ENCODE peak calls at places on chromosomes 12 and 14, in eight cellular contexts. S is glutamatergic neuron, A is lung, R is cardiac fibroblast, O is stomach, Y is omental fat pad, B is adrenal gland, I is AG10803. K is an unnamed sample.
A peak's percentile ranks its signal among the peaks of the same experiment; 100 is the strongest.

GRCh38 chr12:82857276-82857675 is 170.6 kb downstream of the TMTC2 start:
- DNase-seq in R (no peak), S (no peak), B (no peak), Y (no peak), I (no peak), A (no peak), O (no peak), K (no peak)

GRCh38 chr12:102948941-102949352 is 8.5 kb upstream of the ASCL1 start:
- DNase-seq in A (no peak), I (peak; percentile 24), Y (peak; percentile 60), S (peak; percentile 84), B (no peak), O (peak; percentile 63), R (peak; percentile 53), K (peak; percentile 38)

GRCh38 chr12:115320967-115321366 is 637.0 kb upstream of the TBX3 start:
- DNase-seq in I (no peak), Y (peak; percentile 37), B (peak; percentile 94), R (peak; percentile 13), S (no peak), O (no peak), A (no peak), K (no peak)

GRCh38 chr12:64001439-64001838 is 156.9 kb downstream of the SRGAP1 start:
- DNase-seq in O (no peak), R (no peak), Y (no peak), S (no peak), A (no peak), I (peak; percentile 45), B (no peak), K (no peak)

GRCh38 chr14:77763978-77764377 is 3.0 kb upstream of the SNW1 start:
- DNase-seq in I (no peak), O (no peak), R (no peak), S (no peak), Y (no peak), B (no peak), A (no peak), K (no peak)

GRCh38 chr12:6336859-6337744 is 4.8 kb downstream of the TNFRSF1A start:
- DNase-seq in I (no peak), O (no peak), A (peak; percentile 48), B (peak; percentile 46), R (peak; percentile 15), S (no peak), Y (no peak), K (no peak)

GRCh38 chr12:64560395-64561301 is 49.6 kb upstream of the RASSF3 start:
- DNase-seq in R (peak; percentile 75), A (no peak), Y (no peak), S (peak; percentile 38), O (no peak), B (peak; percentile 70), I (peak; percentile 93), K (no peak)

GRCh38 chr14:101132051-101132541 is 228.6 kb upstream of the RTL1 start:
- DNase-seq in Y (no peak), R (no peak), A (peak; percentile 24), S (no peak), I (no peak), O (peak; percentile 22), B (no peak), K (no peak)

GRCh38 chr14:88163731-88164255 is 158.9 kb downstream of the GPR65 start:
- DNase-seq in A (no peak), O (no peak), B (no peak), S (no peak), I (no peak), Y (no peak), R (no peak), K (no peak)

DNA sequence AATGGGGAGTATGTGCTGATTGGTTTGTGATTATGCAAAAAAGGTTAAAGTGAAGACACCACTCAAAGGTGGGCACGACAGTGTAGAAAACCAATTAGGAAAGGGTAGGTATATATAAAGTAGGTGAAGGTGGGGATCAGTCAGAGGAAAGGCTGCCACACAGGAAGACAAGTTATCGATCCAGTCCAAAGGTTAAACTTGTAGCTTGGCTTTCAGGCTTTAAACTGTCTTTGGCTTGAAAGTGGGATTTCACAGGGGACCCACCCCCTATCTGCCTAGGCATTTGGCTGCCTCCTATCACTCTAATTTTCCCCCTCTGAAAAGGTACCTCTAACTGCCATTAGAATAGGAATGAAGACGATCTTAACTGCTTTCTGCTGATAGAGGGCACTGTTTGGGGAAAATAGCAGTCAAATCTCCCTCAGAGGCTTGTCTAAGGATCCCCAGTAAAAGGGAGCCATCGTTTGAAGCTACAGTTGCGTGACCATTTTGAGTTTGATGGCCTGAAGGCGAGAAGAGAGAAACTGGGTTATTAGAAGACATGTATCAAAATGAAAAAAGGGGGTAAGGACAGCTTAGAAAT is 250.2 kb downstream of the GPHN start:
- DNase-seq in A (no peak), Y (no peak), S (no peak), B (no peak), I (no peak), R (no peak), O (no peak), K (no peak)
- TF ChIP-seq CTCF in A (no peak), Y (no peak), S (no peak), B (no peak), I (no peak), R (no peak), O (no peak), K (no peak)

DNA sequence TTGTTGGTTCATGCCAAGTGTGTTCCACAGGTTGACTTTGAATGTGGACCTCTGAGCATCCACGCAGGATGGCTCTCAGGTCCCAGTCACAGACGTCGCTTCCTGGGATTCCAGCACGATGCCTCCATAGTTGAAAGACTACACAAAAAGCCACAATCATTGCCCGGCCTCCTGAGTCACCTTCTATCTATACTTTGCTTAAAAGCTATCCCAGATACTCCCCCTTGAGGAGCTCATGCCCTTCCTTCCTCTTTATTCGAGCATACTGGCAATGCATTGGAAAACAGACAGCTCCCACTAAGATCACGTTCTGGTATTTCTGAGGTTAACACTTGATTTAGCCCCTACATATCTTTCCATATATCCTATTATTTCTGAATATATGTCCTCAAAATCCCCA is 40.1 kb downstream of the ZNF664 start:
- DNase-seq in R (no peak), I (no peak), S (no peak), B (no peak), A (no peak), Y (no peak), O (no peak), K (no peak)
- TF ChIP-seq CTCF in R (no peak), I (no peak), S (no peak), B (no peak), A (no peak), Y (no peak), O (no peak), K (no peak)

GRCh38 chr14:95417492-95417891 is 97.8 kb upstream of the CLMN start:
- DNase-seq in B (no peak), O (no peak), R (no peak), I (no peak), S (no peak), Y (no peak), A (no peak), K (no peak)
- TF ChIP-seq CTCF in B (no peak), O (no peak), R (no peak), I (no peak), S (no peak), Y (no peak), A (no peak), K (no peak)

GRCh38 chr12:47886471-47887240 is 18.1 kb downstream of the VDR start:
- DNase-seq in I (no peak), Y (no peak), O (no peak), S (no peak), B (no peak), R (no peak), A (no peak), K (no peak)
- TF ChIP-seq CTCF in I (peak; percentile 13), Y (no peak), O (no peak), S (no peak), B (no peak), R (no peak), A (no peak), K (no peak)

DNA sequence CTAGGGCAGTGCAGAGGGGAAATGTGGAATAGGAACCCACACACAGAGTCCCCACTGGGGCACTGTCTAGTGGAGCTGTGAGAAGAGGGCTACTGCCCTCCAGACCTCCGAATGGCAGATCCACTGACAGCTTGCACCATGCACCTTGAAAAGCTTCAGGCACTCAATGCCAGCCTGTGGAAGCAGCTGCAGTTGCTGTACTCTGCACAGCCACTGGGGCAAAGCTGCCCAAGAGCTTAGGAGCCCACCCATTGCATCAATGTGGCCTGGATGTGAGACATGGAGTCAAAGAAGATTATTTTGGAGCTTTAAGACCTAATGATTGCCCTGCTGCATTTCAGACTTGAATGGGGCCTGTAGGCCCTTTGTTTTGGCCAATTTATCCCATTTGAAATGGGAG is 21.7 kb upstream of the CCDC88C start:
- DNase-seq in Y (no peak), S (no peak), I (no peak), O (no peak), R (no peak), A (no peak), B (no peak), K (no peak)
- TF ChIP-seq CTCF in Y (no peak), S (no peak), I (no peak), O (no peak), R (no peak), A (no peak), B (no peak), K (no peak)

DNA sequence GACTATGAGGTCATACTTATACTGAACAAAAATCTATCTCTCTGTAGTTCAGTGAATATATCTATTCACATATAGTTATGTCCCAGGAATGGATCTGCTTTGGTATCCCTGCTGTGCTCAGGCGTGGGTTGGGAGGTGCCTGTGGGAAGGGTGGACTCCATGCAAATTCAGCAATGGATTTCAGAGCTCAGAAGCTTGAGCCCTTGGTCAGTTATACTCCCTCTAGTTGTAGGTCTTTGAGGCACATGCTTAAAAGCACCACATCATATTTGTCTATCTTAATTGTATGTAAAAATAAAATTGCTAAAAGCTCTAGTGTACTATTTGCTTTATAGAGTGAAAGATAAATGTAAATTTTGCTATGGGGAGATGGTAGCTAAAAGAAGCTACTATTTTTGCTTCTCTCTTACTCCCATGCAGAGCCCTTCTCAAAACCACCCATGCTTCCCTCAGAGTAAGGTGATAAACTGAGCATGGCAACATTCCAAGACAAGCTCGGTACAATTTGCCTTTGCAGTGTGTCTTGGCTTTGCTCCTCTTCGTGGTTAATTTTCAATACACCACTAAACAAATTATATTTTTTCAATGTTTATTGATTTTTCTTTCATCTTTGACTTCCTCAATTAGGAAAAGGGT is 54.9 kb downstream of the SLC16A7 start:
- DNase-seq in Y (no peak), I (no peak), B (peak; percentile 17), A (no peak), O (no peak), S (no peak), R (peak; percentile 36), K (no peak)
- TF ChIP-seq CTCF in Y (no peak), I (no peak), B (no peak), A (no peak), O (no peak), S (no peak), R (peak; percentile 3), K (no peak)

K was measured in GM10248.